ENCODE peak calls at places on chromosomes 7 and 10, in four cellular contexts. Z is activated CD8-positive, alpha-beta memory T cell treated with anti-CD3 and anti-CD28 coated beads, Interleukin-2, amount 50 U/mL, for 4 hours; Q is HL-60; J is Ammon's horn. L is an unnamed sample.
A peak's percentile ranks its signal among the peaks of the same experiment; 100 is the strongest.

GRCh38 chr7:69177941-69178494 is 420.3 kb upstream of the AUTS2 start:
- DNase-seq in Z (no peak), Q (no peak), J (no peak), L (no peak)

GRCh38 chr10:75115137-75115536 is 3.7 kb downstream of the SAMD8 start:
- DNase-seq in Z (no peak), Q (no peak), J (no peak), L (no peak)

GRCh38 chr7:155998328-155998691 is 186.0 kb upstream of the SHH start:
- DNase-seq in Z (no peak), Q (no peak), J (no peak), L (no peak)

GRCh38 chr10:115977855-115978254 is 295.2 kb downstream of the GFRA1 start:
- DNase-seq in Z (no peak), Q (no peak), J (no peak), L (no peak)

GRCh38 chr7:131010714-131011436 is 276.9 kb upstream of the KLF14 start:
- DNase-seq in Z (no peak), Q (peak; percentile 36), J (no peak), L (no peak)

GRCh38 chr10:123870260-123870659 is 21.3 kb downstream of the CPXM2 start:
- DNase-seq in Z (no peak), Q (no peak), J (no peak), L (no peak)

GRCh38 chr7:38660427-38661099 is 29.4 kb upstream of the AMPH start:
- DNase-seq in Z (no peak), Q (peak; percentile 55), J (no peak), L (no peak)

GRCh38 chr7:107111196-107111595 is 57.6 kb upstream of the HBP1 start:
- DNase-seq in Z (no peak), Q (no peak), J (no peak), L (no peak)

GRCh38 chr7:106465704-106466468 is 181.1 kb upstream of the NAMPT start:
- DNase-seq in Z (no peak), Q (no peak), J (no peak), L (no peak)

GRCh38 chr7:137944168-137944567 is 57.7 kb downstream of the CREB3L2 start:
- DNase-seq in Z (no peak), Q (no peak), J (no peak), L (no peak)

GRCh38 chr7:142587578-142588191 is 161.6 kb upstream of the PRSS1 start:
- DNase-seq in Z (no peak), Q (peak; percentile 69), J (peak; percentile 30), L (no peak)

L was measured in activated effector memory CD4-positive, alpha-beta T cell treated with anti-CD3 and anti-CD28 coated beads, Interleukin-2, amount 50 U/mL, for 16 hours.